ENCODE peak calls at places on chromosomes 1 and 21, in four cellular contexts. One of them, this sample, is unnamed.
A peak's percentile ranks its signal among the peaks of the same experiment; 100 is the strongest.

GRCh38 chr1:39128959-39129358 is 75.5 kb upstream of the MACF1 start:
- DNase-seq in neural progenitor cell: no peak
- DNase-seq in CD8-positive, alpha-beta T cell: no peak
- DNase-seq in mesothelial cell of epicardium: no peak
- DNase-seq in this sample: no peak

GRCh38 chr1:169103443-169103842 is 3.0 kb upstream of the ATP1B1 start:
- DNase-seq in neural progenitor cell: no peak
- DNase-seq in CD8-positive, alpha-beta T cell: no peak
- DNase-seq in mesothelial cell of epicardium: no peak
- DNase-seq in this sample: no peak

GRCh38 chr1:1958071-1958541 is 39.0 kb upstream of the TMEM52 start:
- DNase-seq in neural progenitor cell: no peak
- DNase-seq in CD8-positive, alpha-beta T cell: peak; percentile 4
- DNase-seq in mesothelial cell of epicardium: no peak
- DNase-seq in this sample: no peak

GRCh38 chr1:37472994-37473393 is 1.4 kb upstream of the ZC3H12A start:
- DNase-seq in neural progenitor cell: no peak
- DNase-seq in CD8-positive, alpha-beta T cell: no peak
- DNase-seq in mesothelial cell of epicardium: no peak
- DNase-seq in this sample: no peak

GRCh38 chr1:176149939-176150807 is 56.9 kb downstream of the COP1 start:
- DNase-seq in neural progenitor cell: peak; percentile 14
- DNase-seq in CD8-positive, alpha-beta T cell: no peak
- DNase-seq in mesothelial cell of epicardium: no peak
- DNase-seq in this sample: no peak

GRCh38 chr21:35314896-35315582 is 265.9 kb upstream of the RUNX1 start:
- DNase-seq in neural progenitor cell: no peak
- DNase-seq in CD8-positive, alpha-beta T cell: no peak
- DNase-seq in mesothelial cell of epicardium: no peak
- DNase-seq in this sample: no peak

GRCh38 chr21:36767096-36767495 is 68.2 kb downstream of the SIM2 start:
- DNase-seq in neural progenitor cell: no peak
- DNase-seq in CD8-positive, alpha-beta T cell: no peak
- DNase-seq in mesothelial cell of epicardium: no peak
- DNase-seq in this sample: no peak

GRCh38 chr1:165543651-165544452 is at the start of gene LRRC52:
- DNase-seq in neural progenitor cell: peak; percentile 5
- DNase-seq in CD8-positive, alpha-beta T cell: no peak
- DNase-seq in mesothelial cell of epicardium: no peak
- DNase-seq in this sample: no peak

GRCh38 chr21:24418671-24419070 is 1188.6 kb downstream of the MRPL39 start:
- DNase-seq in neural progenitor cell: no peak
- DNase-seq in CD8-positive, alpha-beta T cell: no peak
- DNase-seq in mesothelial cell of epicardium: no peak
- DNase-seq in this sample: no peak

GRCh38 chr1:203144661-203145060 is 17.1 kb downstream of the ADORA1 start:
- DNase-seq in neural progenitor cell: no peak
- DNase-seq in CD8-positive, alpha-beta T cell: no peak
- DNase-seq in mesothelial cell of epicardium: no peak
- DNase-seq in this sample: no peak

GRCh38 chr1:57546527-57546926 is 122.7 kb upstream of the DAB1 start:
- DNase-seq in neural progenitor cell: no peak
- DNase-seq in CD8-positive, alpha-beta T cell: no peak
- DNase-seq in mesothelial cell of epicardium: no peak
- DNase-seq in this sample: no peak

GRCh38 chr1:87928623-87929022 is 599.9 kb downstream of the LMO4 start:
- DNase-seq in neural progenitor cell: no peak
- DNase-seq in CD8-positive, alpha-beta T cell: no peak
- DNase-seq in mesothelial cell of epicardium: no peak
- DNase-seq in this sample: no peak

GRCh38 chr1:91603409-91603808 is 102.8 kb downstream of the CDC7 start:
- DNase-seq in neural progenitor cell: no peak
- DNase-seq in CD8-positive, alpha-beta T cell: no peak
- DNase-seq in mesothelial cell of epicardium: no peak
- DNase-seq in this sample: no peak

GRCh38 chr1:23163395-23163794 is 5.3 kb downstream of the LUZP1 start:
- DNase-seq in neural progenitor cell: no peak
- DNase-seq in CD8-positive, alpha-beta T cell: no peak
- DNase-seq in mesothelial cell of epicardium: no peak
- DNase-seq in this sample: no peak

GRCh38 chr1:64186138-64186897 is 17.1 kb upstream of the UBE2U start:
- DNase-seq in neural progenitor cell: no peak
- DNase-seq in CD8-positive, alpha-beta T cell: no peak
- DNase-seq in mesothelial cell of epicardium: no peak
- DNase-seq in this sample: no peak

GRCh38 chr1:234731371-234732085 is 121.5 kb upstream of the IRF2BP2 start:
- DNase-seq in neural progenitor cell: no peak
- DNase-seq in CD8-positive, alpha-beta T cell: peak; percentile 43
- DNase-seq in mesothelial cell of epicardium: no peak
- DNase-seq in this sample: peak; percentile 85

GRCh38 chr1:117366281-117366981 is 818 bp upstream of the MAN1A2 start:
- DNase-seq in neural progenitor cell: peak; percentile 92
- DNase-seq in CD8-positive, alpha-beta T cell: peak; percentile 71
- DNase-seq in mesothelial cell of epicardium: peak; percentile 90
- DNase-seq in this sample: peak; percentile 89
- TF ChIP-seq CTCF in neural progenitor cell: peak; percentile 11
- TF ChIP-seq CTCF in CD8-positive, alpha-beta T cell: no peak
- TF ChIP-seq CTCF in mesothelial cell of epicardium: no peak
- TF ChIP-seq CTCF in this sample: no peak

DNA sequence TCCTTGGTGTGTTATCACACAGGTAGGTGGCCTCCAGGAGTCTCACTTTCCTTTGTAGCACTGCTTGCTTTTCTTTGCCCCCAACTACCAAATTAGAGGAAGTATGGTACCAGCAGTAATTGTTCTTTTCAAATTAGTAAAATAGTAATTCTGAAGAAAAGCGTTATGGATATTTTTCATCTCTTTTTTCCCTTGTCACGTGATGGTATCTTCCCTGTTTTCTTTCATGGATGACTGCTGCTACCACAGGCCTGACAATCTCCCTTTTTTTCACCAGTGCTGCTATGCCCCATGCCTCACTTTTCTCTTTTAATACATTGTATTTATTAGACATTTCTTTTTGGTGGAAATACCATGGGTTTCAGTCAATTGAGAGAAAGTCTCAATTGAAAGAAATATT is 3.3 kb downstream of the ZBTB37 start:
- DNase-seq in neural progenitor cell: no peak
- DNase-seq in CD8-positive, alpha-beta T cell: no peak
- DNase-seq in mesothelial cell of epicardium: no peak
- DNase-seq in this sample: no peak
- TF ChIP-seq CTCF in neural progenitor cell: no peak
- TF ChIP-seq CTCF in CD8-positive, alpha-beta T cell: no peak
- TF ChIP-seq CTCF in mesothelial cell of epicardium: no peak
- TF ChIP-seq CTCF in this sample: no peak

GRCh38 chr1:116166655-116167054 is 55.5 kb downstream of the MAB21L3 start:
- DNase-seq in neural progenitor cell: no peak
- DNase-seq in CD8-positive, alpha-beta T cell: no peak
- DNase-seq in mesothelial cell of epicardium: no peak
- DNase-seq in this sample: no peak

GRCh38 chr1:116166011-116166571 is 54.9 kb downstream of the MAB21L3 start:
- DNase-seq in neural progenitor cell: no peak
- DNase-seq in CD8-positive, alpha-beta T cell: no peak
- DNase-seq in mesothelial cell of epicardium: no peak
- DNase-seq in this sample: no peak

GRCh38 chr1:116164056-116164889 is 53.1 kb downstream of the MAB21L3 start:
- DNase-seq in neural progenitor cell: no peak
- DNase-seq in CD8-positive, alpha-beta T cell: no peak
- DNase-seq in mesothelial cell of epicardium: no peak
- DNase-seq in this sample: no peak

GRCh38 chr1:116164890-116165176 is 53.6 kb downstream of the MAB21L3 start:
- DNase-seq in neural progenitor cell: no peak
- DNase-seq in CD8-positive, alpha-beta T cell: no peak
- DNase-seq in mesothelial cell of epicardium: no peak
- DNase-seq in this sample: no peak

GRCh38 chr1:116165572-116165971 is 54.4 kb downstream of the MAB21L3 start:
- DNase-seq in neural progenitor cell: no peak
- DNase-seq in CD8-positive, alpha-beta T cell: no peak
- DNase-seq in mesothelial cell of epicardium: no peak
- DNase-seq in this sample: no peak
- TF ChIP-seq CTCF in neural progenitor cell: no peak
- TF ChIP-seq CTCF in CD8-positive, alpha-beta T cell: no peak
- TF ChIP-seq CTCF in mesothelial cell of epicardium: no peak
- TF ChIP-seq CTCF in this sample: no peak

DNA sequence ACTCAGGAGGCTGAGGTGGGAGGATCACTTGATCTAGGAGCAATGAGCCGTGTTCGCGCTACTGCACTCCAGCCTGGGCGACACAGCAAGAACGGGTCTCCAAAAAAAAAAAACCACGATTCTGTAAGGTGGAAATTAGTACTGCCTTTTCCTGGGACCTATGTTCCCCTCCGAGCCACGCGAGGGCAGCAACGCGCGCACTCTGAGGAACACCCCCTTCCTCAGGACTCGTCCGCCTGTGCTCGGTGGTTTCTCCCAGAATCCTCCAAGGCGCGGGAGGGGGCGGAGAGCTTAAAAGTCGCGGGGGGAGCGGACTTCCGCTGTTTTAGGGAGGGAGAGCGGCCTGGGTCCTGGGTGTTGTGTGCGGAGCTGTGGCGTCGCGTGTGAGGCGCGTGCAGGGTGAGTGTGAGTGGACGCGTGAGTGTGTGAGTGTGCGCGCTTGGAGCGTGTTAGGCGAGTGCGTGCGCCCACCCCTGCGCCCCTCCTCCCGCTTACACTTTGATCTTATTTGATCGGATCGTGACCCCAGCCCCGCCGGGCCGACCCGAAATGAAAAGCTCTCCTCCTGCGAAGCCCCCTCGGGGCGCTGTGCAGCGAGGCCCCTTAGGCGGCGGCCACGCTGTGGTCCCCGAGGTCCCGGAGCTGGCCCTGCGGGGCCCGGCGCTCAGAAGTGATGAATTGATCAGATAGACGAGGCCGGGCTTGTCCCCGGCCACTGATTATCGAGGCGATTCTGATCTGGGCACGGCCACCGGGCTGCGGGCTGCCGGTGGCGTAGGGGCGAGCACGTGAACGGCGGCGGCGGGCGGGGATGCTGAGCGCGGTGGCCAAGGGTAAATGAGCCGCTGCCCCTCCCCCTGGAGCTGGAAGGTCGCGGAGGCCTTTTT is 9.6 kb downstream of the TMEM167B start:
- DNase-seq in neural progenitor cell: peak; percentile 97
- DNase-seq in CD8-positive, alpha-beta T cell: peak; percentile 98
- DNase-seq in mesothelial cell of epicardium: peak; percentile 94
- DNase-seq in this sample: peak; percentile 94
- TF ChIP-seq CTCF in neural progenitor cell: peak; percentile 91
- TF ChIP-seq CTCF in CD8-positive, alpha-beta T cell: peak; percentile 83
- TF ChIP-seq CTCF in mesothelial cell of epicardium: peak; percentile 80
- TF ChIP-seq CTCF in this sample: peak; percentile 87

DNA sequence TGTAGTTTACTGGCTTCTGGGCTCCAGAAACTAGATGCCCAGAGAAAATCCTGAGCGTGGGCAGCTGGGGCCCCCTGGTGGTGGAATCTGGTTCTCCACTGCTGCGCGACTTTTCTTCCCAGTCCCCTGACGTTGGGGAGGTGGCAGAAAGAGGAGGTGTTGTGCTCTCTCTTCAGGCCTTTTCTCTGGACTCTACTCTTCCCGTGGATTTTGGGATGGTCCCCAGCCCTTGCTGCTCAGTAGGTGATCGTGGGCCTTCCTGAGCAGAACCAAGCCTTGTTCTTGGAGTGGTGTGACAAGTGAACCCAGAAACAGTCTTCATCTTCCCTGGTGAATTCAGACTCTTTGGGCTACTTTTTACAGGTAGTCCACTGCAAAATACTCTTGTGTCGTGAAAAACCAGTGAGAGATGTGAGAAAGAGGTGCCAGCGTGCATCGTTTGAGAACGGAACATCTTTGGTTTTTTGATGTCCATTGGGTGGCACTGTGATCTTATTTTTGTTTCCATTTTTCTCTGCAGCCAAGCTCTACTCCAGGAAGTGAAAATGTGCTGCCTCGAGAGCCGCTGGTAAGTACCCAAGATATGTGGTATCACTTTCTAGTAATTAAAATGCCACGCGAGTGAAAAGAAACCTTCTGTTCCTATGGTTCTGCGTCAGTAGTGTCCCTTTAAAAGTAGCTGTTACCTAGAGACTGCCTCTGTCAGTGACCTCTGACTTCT is 20.2 kb downstream of the PEX14 start:
- DNase-seq in neural progenitor cell: peak; percentile 81
- DNase-seq in CD8-positive, alpha-beta T cell: peak; percentile 70
- DNase-seq in mesothelial cell of epicardium: peak; percentile 90
- DNase-seq in this sample: peak; percentile 79
- TF ChIP-seq CTCF in neural progenitor cell: peak; percentile 95
- TF ChIP-seq CTCF in CD8-positive, alpha-beta T cell: peak; percentile 99
- TF ChIP-seq CTCF in mesothelial cell of epicardium: peak; percentile 99
- TF ChIP-seq CTCF in this sample: peak; percentile 92

GRCh38 chr1:222124602-222125001 is 382.7 kb upstream of the DUSP10 start:
- DNase-seq in neural progenitor cell: peak; percentile 29
- DNase-seq in CD8-positive, alpha-beta T cell: no peak
- DNase-seq in mesothelial cell of epicardium: no peak
- DNase-seq in this sample: no peak
- TF ChIP-seq CTCF in neural progenitor cell: peak; percentile 59
- TF ChIP-seq CTCF in CD8-positive, alpha-beta T cell: no peak
- TF ChIP-seq CTCF in mesothelial cell of epicardium: no peak
- TF ChIP-seq CTCF in this sample: peak; percentile 8